ENCODE peak calls at places on chromosomes 6 and 20, in five cellular contexts. Y, A, I, Q and K are unnamed samples.

GRCh38 chr20:43508106-43508505 is 609 bp downstream of the L3MBTL1 start:
- DNase-seq in Y (no peak), A (no peak), I (no peak), Q (no peak), K (no peak)

GRCh38 chr6:124999105-124999764 is 37.0 kb downstream of the RNF217 start:
- DNase-seq in Y (no peak), A (no peak), I (no peak), Q (no peak), K (no peak)

GRCh38 chr6:32937230-32937633 is 3.6 kb downstream of the HLA-DMB start:
- DNase-seq in Y (no peak), A (no peak), I (no peak), Q (no peak), K (no peak)

GRCh38 chr20:34390769-34391447 is 27.8 kb downstream of the ITCH start:
- DNase-seq in Y (no peak), A (peak), I (peak), Q (peak), K (no peak)

GRCh38 chr20:18986895-18987580 is 173.5 kb downstream of the SCP2D1 start:
- DNase-seq in Y (no peak), A (no peak), I (no peak), Q (no peak), K (no peak)

GRCh38 chr20:37543828-37544227 is 16.2 kb upstream of the BLCAP start:
- DNase-seq in Y (no peak), A (no peak), I (no peak), Q (peak), K (no peak)

GRCh38 chr6:111925296-111925695 is 52.0 kb upstream of the FYN start:
- DNase-seq in Y (no peak), A (peak), I (no peak), Q (no peak), K (no peak)

GRCh38 chr6:15539722-15540270 is 123.0 kb downstream of the DTNBP1 start:
- DNase-seq in Y (no peak), A (no peak), I (no peak), Q (no peak), K (no peak)

GRCh38 chr6:43740321-43740960 is 29.6 kb upstream of the VEGFA start:
- DNase-seq in Y (no peak), A (no peak), I (no peak), Q (peak), K (no peak)

GRCh38 chr20:44074252-44075151 is 112.5 kb downstream of the JPH2 start:
- DNase-seq in Y (peak), A (no peak), I (no peak), Q (no peak), K (no peak)